ENCODE peak calls at places on chromosomes 1 and 21, in nine cellular contexts. A is NCI-H187 treated with DMSO at 0.1 percent for 48 hours; C is IMR-90; X is mesothelial cell of epicardium; S is CD8-positive, alpha-beta T cell; Y is effector CD4-positive, alpha-beta T cell; O is mucosa of gallbladder; J is NCI-H1105 treated with DMSO at 0.1 percent for 48 hours; D is H9. F is an unnamed sample.

GRCh38 chr1:160888926-160889325 is 3.9 kb upstream of the ITLN1 start:
- DNase-seq in A (no peak), C (no peak), X (no peak), S (no peak), Y (no peak), O (no peak), J (no peak), D (no peak), F (no peak)

GRCh38 chr1:99173900-99174299 is 90.4 kb upstream of the PLPPR4 start:
- DNase-seq in A (no peak), C (no peak), X (no peak), S (no peak), Y (no peak), O (no peak), J (no peak), D (no peak), F (no peak)

GRCh38 chr1:90800012-90800717 is 83.1 kb upstream of the BARHL2 start:
- DNase-seq in A (no peak), C (no peak), X (no peak), S (no peak), Y (no peak), O (no peak), J (no peak), D (no peak), F (no peak)

GRCh38 chr1:66758247-66758755 is 6.0 kb downstream of the DYNLT5 start:
- DNase-seq in A (no peak), C (peak), X (no peak), S (no peak), Y (no peak), O (no peak), J (peak), D (no peak), F (no peak)

GRCh38 chr1:112761714-112762480 is 46.8 kb upstream of the PPM1J start:
- DNase-seq in A (peak), C (no peak), X (no peak), S (no peak), Y (no peak), O (no peak), J (no peak), D (no peak), F (no peak)

GRCh38 chr1:235902638-235903542 is 36.2 kb upstream of the LYST start:
- DNase-seq in A (no peak), C (peak), X (no peak), S (no peak), Y (no peak), O (no peak), J (no peak), D (no peak), F (no peak)

GRCh38 chr1:231162970-231163830 is 1.3 kb downstream of the TRIM67 start:
- DNase-seq in A (no peak), C (no peak), X (no peak), S (no peak), Y (no peak), O (no peak), J (peak), D (no peak), F (peak)

GRCh38 chr1:156596426-156596825 is 4.8 kb downstream of the NAXE start:
- DNase-seq in A (no peak), C (no peak), X (no peak), S (no peak), Y (no peak), O (no peak), J (no peak), D (no peak), F (no peak)

GRCh38 chr1:204627436-204627835 is 58.1 kb downstream of the LRRN2 start:
- DNase-seq in A (no peak), C (no peak), X (no peak), S (no peak), Y (no peak), O (no peak), J (no peak), D (no peak), F (no peak)

GRCh38 chr21:43289966-43290365 is 121.2 kb downstream of the CRYAA start:
- DNase-seq in A (no peak), C (no peak), X (no peak), S (no peak), Y (no peak), O (no peak), J (no peak), D (no peak), F (no peak)

GRCh38 chr1:203306089-203306969 is 1.0 kb downstream of the BTG2 start:
- DNase-seq in A (no peak), C (peak), X (no peak), S (peak), Y (no peak), O (peak), J (peak), D (no peak), F (peak)

GRCh38 chr1:118090130-118090529 is 94.9 kb downstream of the SPAG17 start:
- DNase-seq in A (no peak), C (no peak), X (no peak), S (no peak), Y (no peak), O (no peak), J (no peak), D (no peak), F (no peak)

GRCh38 chr1:213724640-213725536 is 262.9 kb upstream of the PROX1 start:
- DNase-seq in A (no peak), C (no peak), X (no peak), S (no peak), Y (no peak), O (peak), J (no peak), D (no peak), F (peak)

GRCh38 chr1:84701366-84701765 is 11.1 kb upstream of the SSX2IP start:
- DNase-seq in A (no peak), C (peak), X (no peak), S (no peak), Y (no peak), O (no peak), J (no peak), D (no peak), F (no peak)

GRCh38 chr21:46071082-46071481 is 26.8 kb upstream of the COL6A2 start:
- DNase-seq in A (no peak), C (no peak), X (peak), S (no peak), Y (no peak), O (no peak), J (no peak), D (peak), F (no peak)

F was measured in upper lobe of left lung.